ENCODE peak calls at places on chromosomes 12 and 14, in six cellular contexts. L is fibroblast of the aortic adventitia, T is body of pancreas, E is tibial nerve, Q is foreskin fibroblast, W is HCT116. P is an unnamed sample.
A peak's percentile ranks its signal among the peaks of the same experiment; 100 is the strongest.

GRCh38 chr14:67221982-67222328 is 19.3 kb upstream of the PALS1 start:
- DNase-seq in L (no peak), T (no peak), E (no peak), Q (no peak), W (no peak), P (no peak)

GRCh38 chr12:91019455-91019854 is 14.7 kb upstream of the EPYC start:
- DNase-seq in L (no peak), T (no peak), E (no peak), Q (no peak), W (no peak), P (no peak)

GRCh38 chr12:77402726-77403125 is 337.4 kb upstream of the E2F7 start:
- DNase-seq in L (peak; percentile 87), T (no peak), E (no peak), Q (peak; percentile 2), W (no peak), P (peak; percentile 66)

GRCh38 chr12:57131896-57132744 is 3.8 kb downstream of the LRP1 start:
- DNase-seq in L (no peak), T (no peak), E (no peak), Q (no peak), W (no peak), P (no peak)

GRCh38 chr12:127485528-127485927 is 781.4 kb upstream of the TMEM132C start:
- DNase-seq in L (peak; percentile 88), T (no peak), E (no peak), Q (peak; percentile 93), W (no peak), P (peak; percentile 69)

GRCh38 chr14:42654707-42655106 is 1048.0 kb downstream of the LRFN5 start:
- DNase-seq in L (no peak), T (no peak), E (no peak), Q (no peak), W (no peak), P (no peak)

GRCh38 chr12:1619599-1619998 is 9.4 kb upstream of the WNT5B start:
- DNase-seq in L (no peak), T (no peak), E (no peak), Q (no peak), W (no peak), P (no peak)

GRCh38 chr12:49942921-49943662 is 7.4 kb upstream of the AQP2 start:
- DNase-seq in L (no peak), T (no peak), E (no peak), Q (no peak), W (no peak), P (no peak)

GRCh38 chr12:130708648-130709047 is 7.5 kb downstream of the RIMBP2 start:
- DNase-seq in L (no peak), T (no peak), E (no peak), Q (no peak), W (no peak), P (no peak)

GRCh38 chr12:32566663-32567634 is 112.2 kb upstream of the DNM1L start:
- DNase-seq in L (peak; percentile 37), T (no peak), E (no peak), Q (no peak), W (no peak), P (no peak)

GRCh38 chr14:52873694-52874093 is 77.2 kb downstream of the FERMT2 start:
- DNase-seq in L (peak; percentile 90), T (no peak), E (peak; percentile 26), Q (peak; percentile 65), W (no peak), P (no peak)

GRCh38 chr12:124613151-124613585 is 45.8 kb upstream of the NCOR2 start:
- DNase-seq in L (peak; percentile 98), T (no peak), E (no peak), Q (peak; percentile 36), W (no peak), P (peak; percentile 82)

GRCh38 chr12:76489737-76490136 is 69.8 kb downstream of the OSBPL8 start:
- DNase-seq in L (peak; percentile 7), T (no peak), E (no peak), Q (peak; percentile 23), W (no peak), P (no peak)

GRCh38 chr12:116426391-116427136 is 132.6 kb upstream of the MAP1LC3B2 start:
- DNase-seq in L (peak; percentile 99), T (peak; percentile 15), E (peak; percentile 24), Q (peak; percentile 97), W (peak; percentile 87), P (peak; percentile 96)

GRCh38 chr12:122023339-122024131 is 1.9 kb downstream of the BCL7A start:
- DNase-seq in L (peak; percentile 82), T (peak; percentile 85), E (no peak), Q (peak; percentile 72), W (peak; percentile 42), P (peak; percentile 34)

GRCh38 chr12:27422697-27423096 is 23.8 kb upstream of the SMCO2 start:
- DNase-seq in L (no peak), T (no peak), E (no peak), Q (no peak), W (no peak), P (no peak)

GRCh38 chr12:69389836-69390235 is 30.3 kb downstream of the YEATS4 start:
- DNase-seq in L (peak; percentile 79), T (no peak), E (no peak), Q (no peak), W (no peak), P (no peak)

GRCh38 chr14:50407089-50407813 is 10.6 kb upstream of the CDKL1 start:
- DNase-seq in L (peak; percentile 68), T (no peak), E (no peak), Q (no peak), W (no peak), P (no peak)

GRCh38 chr12:90502070-90502469 is 452.9 kb downstream of the CCER1 start:
- DNase-seq in L (no peak), T (no peak), E (no peak), Q (no peak), W (no peak), P (no peak)

GRCh38 chr14:23563473-23564180 is 4.0 kb downstream of the AP1G2 start:
- DNase-seq in L (no peak), T (no peak), E (no peak), Q (no peak), W (no peak), P (no peak)

GRCh38 chr14:23562822-23563472 is 4.6 kb downstream of the AP1G2 start:
- DNase-seq in L (peak; percentile 60), T (peak; percentile 52), E (no peak), Q (peak; percentile 50), W (no peak), P (no peak)

GRCh38 chr14:23561259-23561658 is 5.2 kb downstream of the THTPA start:
- DNase-seq in L (no peak), T (no peak), E (no peak), Q (no peak), W (no peak), P (no peak)

GRCh38 chr14:23559921-23560520 is 4.0 kb downstream of the THTPA start:
- DNase-seq in L (no peak), T (no peak), E (no peak), Q (no peak), W (no peak), P (no peak)

GRCh38 chr14:23561873-23562821 is 5.4 kb downstream of the AP1G2 start:
- DNase-seq in L (no peak), T (no peak), E (no peak), Q (no peak), W (no peak), P (no peak)
- TF ChIP-seq CTCF in L (no peak), T (no peak), E (no peak), Q (no peak), W (no peak), P (no peak)

DNA sequence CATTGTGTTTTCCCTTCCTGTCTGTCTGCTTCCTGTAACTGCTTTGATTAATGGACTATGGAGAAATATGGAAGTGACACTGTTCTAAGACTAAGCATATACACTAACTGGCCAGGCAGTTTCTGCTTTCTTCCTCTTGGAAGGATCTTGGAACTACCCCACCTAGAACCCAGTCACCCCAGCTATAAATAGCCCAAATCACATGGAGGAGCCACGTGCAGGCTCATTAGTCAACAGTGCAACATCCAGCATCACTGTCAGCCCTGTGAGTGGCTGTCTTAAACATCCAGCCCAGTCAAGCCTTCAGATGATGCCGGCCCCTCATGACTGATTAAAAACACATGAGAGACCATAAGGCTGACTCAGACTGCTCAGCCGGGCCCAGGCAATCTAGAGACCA is 39.2 kb downstream of the BCAT1 start:
- DNase-seq in L (peak; percentile 98), T (peak; percentile 61), E (peak; percentile 23), Q (peak; percentile 95), W (no peak), P (no peak)
- H3K4me3 ChIP-seq in L (no peak overlapping the region), T (no peak overlapping the region), E (no peak overlapping the region), Q (no peak overlapping the region), W (no peak overlapping the region), P (no peak overlapping the region)

DNA sequence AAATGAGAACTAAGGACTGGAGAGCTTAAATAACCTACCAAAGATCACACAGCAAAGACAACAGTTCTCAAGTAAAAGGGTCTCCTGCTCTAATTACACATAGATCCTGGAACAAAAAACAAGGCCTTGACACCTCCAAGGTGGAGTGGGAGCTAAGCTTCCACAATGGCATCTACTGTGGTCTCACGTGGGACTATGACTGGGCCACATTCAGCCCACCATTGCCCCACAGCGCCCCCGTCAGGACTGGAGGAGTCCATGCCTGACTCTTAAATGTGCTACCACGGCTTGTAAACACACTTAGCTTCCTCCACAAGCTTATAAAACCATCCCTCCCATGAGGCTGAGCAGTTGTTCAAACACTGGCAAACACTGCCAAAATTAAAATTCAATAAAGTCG is 88.5 kb downstream of the GCH1 start:
- DNase-seq in L (no peak), T (no peak), E (no peak), Q (no peak), W (no peak), P (no peak)
- TF ChIP-seq CTCF in L (peak; percentile 2), T (no peak), E (no peak), Q (no peak), W (no peak), P (no peak)

DNA sequence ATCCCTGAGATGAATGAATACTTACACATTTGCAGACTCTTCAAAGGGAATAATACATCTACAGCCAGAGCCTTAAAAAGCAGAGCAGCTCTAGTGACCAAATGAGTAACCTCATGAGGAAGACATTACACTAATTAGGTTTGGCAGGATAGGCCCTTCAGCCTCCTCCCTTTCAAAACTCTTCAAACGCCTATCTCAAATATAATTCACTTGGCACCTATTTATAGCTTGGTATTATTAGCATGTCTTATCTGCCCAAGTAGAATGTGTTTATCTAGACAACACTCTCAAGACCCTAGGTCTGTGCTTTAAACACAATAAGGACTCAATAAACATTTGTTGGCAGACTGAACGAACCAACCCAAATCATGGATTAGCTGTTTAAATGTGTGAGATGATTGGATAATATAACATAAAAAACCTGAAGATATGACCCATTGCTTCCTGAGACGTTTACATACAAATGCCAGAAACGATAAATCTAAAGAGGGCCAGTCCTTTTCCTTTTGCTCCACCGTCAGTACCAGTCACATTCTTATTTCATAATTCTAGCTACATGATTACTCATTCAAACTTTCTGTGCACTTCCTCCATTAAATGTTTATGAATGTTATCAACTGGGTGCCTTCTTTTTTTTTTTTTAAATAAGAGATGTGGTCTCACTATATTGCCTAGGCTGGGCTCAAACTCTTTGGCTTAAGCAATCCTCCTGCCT is 123.3 kb downstream of the CEP83 start:
- DNase-seq in L (peak; percentile 32), T (no peak), E (no peak), Q (peak; percentile 6), W (no peak), P (no peak)
- H3K4me3 ChIP-seq in L (no peak overlapping the region), T (no peak overlapping the region), E (no peak overlapping the region), Q (no peak overlapping the region), W (no peak overlapping the region), P (no peak overlapping the region)